ENCODE peak calls at places on chromosomes 1 and 21, in four cellular contexts. S is fibroblast of lung, C is A673, W is lower leg skin. B is an unnamed sample.

GRCh38 chr1:173628888-173629287 is 6.2 kb upstream of the TEX50 start:
- DNase-seq in C (no peak), S (no peak), W (no peak), B (no peak)

GRCh38 chr1:172320723-172321122 is 99.8 kb upstream of the C1orf105 start:
- DNase-seq in S (peak; percentile 28), C (peak; percentile 88), W (no peak), B (peak; percentile 65)

GRCh38 chr21:30831194-30831765 is 1.7 kb upstream of the KRTAP7-1 start:
- DNase-seq in S (no peak), C (peak; percentile 46), W (no peak), B (peak; percentile 8)

GRCh38 chr21:45718413-45718812 is 74.9 kb downstream of the PCBP3 start:
- DNase-seq in C (no peak), S (no peak), W (no peak), B (no peak)

GRCh38 chr1:56031011-56031410 is 548.4 kb downstream of the PLPP3 start:
- DNase-seq in W (no peak), S (no peak), C (no peak), B (no peak)

GRCh38 chr1:24925082-24925779 is 4.8 kb downstream of the RUNX3 start:
- DNase-seq in C (no peak), S (no peak), W (no peak), B (no peak)

GRCh38 chr1:183327429-183328290 is 90.5 kb downstream of the NMNAT2 start:
- DNase-seq in C (no peak), W (no peak), S (no peak), B (no peak)

GRCh38 chr1:4676258-4676657 is 21.8 kb downstream of the AJAP1 start:
- DNase-seq in W (no peak), C (no peak), S (no peak), B (no peak)

GRCh38 chr1:15178571-15179484 is 25.3 kb downstream of the TMEM51 start:
- DNase-seq in W (no peak), S (peak; percentile 96), C (peak; percentile 34), B (peak; percentile 91)

GRCh38 chr1:230820568-230820967 is 47.8 kb downstream of the C1orf198 start:
- DNase-seq in C (no peak), S (no peak), W (peak; percentile 6), B (no peak)

GRCh38 chr1:159791461-159791860 is 10.7 kb downstream of the DUSP23 start:
- DNase-seq in W (no peak), S (no peak), C (no peak), B (no peak)

GRCh38 chr1:156241311-156241811 is 623 bp upstream of the BGLAP start:
- DNase-seq in C (no peak), S (peak; percentile 57), W (no peak), B (peak; percentile 45)

GRCh38 chr1:2014726-2015382 is 4.3 kb upstream of the GABRD start:
- DNase-seq in W (no peak), C (no peak), S (no peak), B (no peak)

GRCh38 chr21:18451679-18452078 is 48.1 kb upstream of the TMPRSS15 start:
- DNase-seq in S (no peak), W (no peak), C (no peak), B (no peak)

GRCh38 chr1:92862605-92863004 is 30.8 kb downstream of the RPL5 start:
- DNase-seq in S (no peak), C (no peak), W (no peak), B (no peak)

GRCh38 chr1:203538726-203539125 is 44.8 kb downstream of the OPTC start:
- DNase-seq in C (no peak), S (no peak), W (no peak), B (no peak)

GRCh38 chr1:165633624-165634023 is 2.6 kb downstream of the MGST3 start:
- DNase-seq in C (peak; percentile 55), W (no peak), S (peak; percentile 54), B (no peak)

GRCh38 chr1:59526240-59526639 is 229.3 kb downstream of the FGGY start:
- DNase-seq in S (no peak), W (no peak), C (no peak), B (no peak)

GRCh38 chr21:39208624-39209333 is 25.5 kb upstream of the PSMG1 start:
- DNase-seq in C (peak; percentile 15), S (peak; percentile 18), W (no peak), B (no peak)

GRCh38 chr1:207752456-207753132 is 740 bp downstream of the CD46 start:
- DNase-seq in C (no peak), W (no peak), S (peak; percentile 20), B (no peak)

GRCh38 chr1:3584915-3585314 is 26.4 kb downstream of the MEGF6 start:
- DNase-seq in C (no peak), W (no peak), S (no peak), B (no peak)

GRCh38 chr1:168304865-168305264 is 24.2 kb downstream of the TBX19 start:
- DNase-seq in S (no peak), C (peak; percentile 58), W (no peak), B (no peak)

GRCh38 chr1:233143266-233143665 is 152.3 kb downstream of the PCNX2 start:
- DNase-seq in S (peak; percentile 6), C (peak; percentile 42), W (no peak), B (no peak)

GRCh38 chr21:32371913-32372314 is 20.9 kb downstream of the URB1 start:
- DNase-seq in C (no peak), S (peak; percentile 90), W (peak; percentile 53), B (peak; percentile 49)

GRCh38 chr1:76764638-76765572 is 102.4 kb upstream of the ST6GALNAC5 start:
- DNase-seq in C (no peak), W (no peak), S (peak; percentile 17), B (no peak)

GRCh38 chr21:45512626-45513002 is 29.6 kb downstream of the SLC19A1 start:
- DNase-seq in S (no peak), C (no peak), W (no peak), B (no peak)

GRCh38 chr1:1531947-1532346 is 8.5 kb downstream of the TMEM240 start:
- DNase-seq in S (no peak), C (no peak), W (no peak), B (no peak)

GRCh38 chr1:64323054-64323453 is 119.6 kb downstream of the UBE2U start:
- DNase-seq in S (peak; percentile 22), W (no peak), C (peak; percentile 33), B (no peak)

GRCh38 chr1:116377564-116378529 is 4.8 kb downstream of the ATP1A1 start:
- DNase-seq in C (peak; percentile 75), S (peak; percentile 97), W (peak; percentile 61), B (peak; percentile 78)

GRCh38 chr1:53108646-53109580 is 33.5 kb downstream of the SLC1A7 start:
- DNase-seq in C (no peak), S (peak; percentile 25), W (no peak), B (peak; percentile 47)

GRCh38 chr1:205351984-205352713 is 4.6 kb downstream of the KLHDC8A start:
- DNase-seq in S (peak; percentile 27), W (no peak), C (no peak), B (no peak)

GRCh38 chr1:31811605-31812004 is 4.2 kb downstream of the SPOCD1 start:
- DNase-seq in W (no peak), C (peak; percentile 60), S (peak; percentile 76), B (peak; percentile 56)

DNA sequence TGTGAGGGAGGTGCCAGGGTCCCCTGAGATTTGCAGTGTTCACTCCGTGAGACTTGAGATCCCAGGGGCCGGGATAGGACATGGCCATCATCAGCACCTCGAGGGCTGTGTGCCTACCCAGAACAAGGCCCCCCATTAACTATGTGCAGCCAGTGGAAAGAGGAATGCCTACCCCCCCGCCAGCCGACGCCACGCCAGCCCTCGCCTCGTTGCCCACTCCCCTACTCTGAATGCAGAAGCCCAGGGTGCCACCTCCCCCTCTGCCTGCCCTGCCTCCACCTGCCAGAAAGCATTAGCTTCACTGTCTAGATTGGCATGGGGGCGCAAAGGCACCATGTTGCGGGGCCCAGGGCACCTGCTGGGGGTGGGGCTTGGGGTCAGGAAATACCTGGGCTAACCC is 14.9 kb downstream of the LGR6 start:
- DNase-seq in C (no peak), W (no peak), S (no peak), B (no peak)
- H3K4me3 ChIP-seq in C (no peak overlapping the region), W (no peak overlapping the region), S (no peak overlapping the region), B (no peak overlapping the region)

DNA sequence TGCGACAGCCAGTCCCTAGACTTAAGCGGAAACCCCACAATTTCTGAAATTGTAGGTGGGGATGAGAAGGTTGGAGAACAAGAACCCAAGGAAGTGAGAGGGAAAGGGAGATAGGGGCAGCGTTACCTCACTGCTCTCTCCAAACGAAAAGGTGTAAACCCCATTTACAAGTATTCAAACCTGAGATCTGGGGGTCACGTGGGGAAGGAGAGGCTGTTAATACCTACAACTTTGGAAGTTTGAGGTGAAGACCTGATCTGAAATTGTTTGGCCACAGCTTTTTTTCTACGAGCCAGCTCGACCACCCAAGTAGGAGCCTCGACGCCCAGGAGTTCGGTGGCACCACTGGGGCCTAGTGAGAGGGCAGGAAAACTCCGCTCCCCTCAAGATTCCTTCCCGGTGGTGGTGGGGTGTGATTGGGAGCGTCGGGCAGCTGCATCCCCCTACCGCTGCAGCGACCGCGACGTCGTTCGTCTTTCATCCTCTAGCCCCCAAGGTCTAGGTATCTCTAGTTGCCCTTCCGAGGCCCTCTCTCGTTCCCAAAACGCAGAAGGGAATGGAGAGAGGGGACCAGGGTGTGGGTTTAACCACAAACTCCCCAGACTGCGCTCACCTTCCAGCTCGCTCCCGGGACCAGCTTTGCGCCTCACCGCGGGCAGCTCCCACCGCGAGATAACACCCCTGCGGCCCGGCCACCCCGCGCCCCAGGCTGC is 907 bp downstream of the PTPN14 start:
- DNase-seq in W (no peak), S (no peak), C (no peak), B (no peak)
- H3K4me3 ChIP-seq in W (peak overlapping the region; percentile 74), S (peak overlapping the region; percentile 77), C (peak overlapping the region; percentile 92), B (peak overlapping the region; percentile 91)

DNA sequence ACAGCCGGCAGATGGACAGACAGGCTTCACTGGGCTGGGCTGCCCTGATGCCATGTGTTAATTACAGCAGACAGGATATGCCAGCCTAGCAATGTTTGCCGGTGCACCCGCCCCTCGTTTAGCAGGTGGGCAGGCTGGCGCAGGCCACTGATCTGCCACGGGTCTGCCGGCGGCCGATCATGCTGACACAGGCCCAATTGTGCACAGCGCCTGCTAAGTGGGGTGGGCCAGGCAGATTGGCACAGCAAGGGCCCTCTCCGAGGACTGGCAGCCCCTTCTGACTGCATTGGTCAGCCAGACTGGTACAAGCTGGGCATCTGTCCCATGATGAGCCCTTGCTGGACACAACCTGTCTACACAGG is 172.1 kb downstream of the IGSF21 start:
- DNase-seq in S (no peak), W (no peak), C (no peak), B (no peak)
- H3K4me3 ChIP-seq in S (no peak overlapping the region), W (no peak overlapping the region), C (no peak overlapping the region), B (no peak overlapping the region)

DNA sequence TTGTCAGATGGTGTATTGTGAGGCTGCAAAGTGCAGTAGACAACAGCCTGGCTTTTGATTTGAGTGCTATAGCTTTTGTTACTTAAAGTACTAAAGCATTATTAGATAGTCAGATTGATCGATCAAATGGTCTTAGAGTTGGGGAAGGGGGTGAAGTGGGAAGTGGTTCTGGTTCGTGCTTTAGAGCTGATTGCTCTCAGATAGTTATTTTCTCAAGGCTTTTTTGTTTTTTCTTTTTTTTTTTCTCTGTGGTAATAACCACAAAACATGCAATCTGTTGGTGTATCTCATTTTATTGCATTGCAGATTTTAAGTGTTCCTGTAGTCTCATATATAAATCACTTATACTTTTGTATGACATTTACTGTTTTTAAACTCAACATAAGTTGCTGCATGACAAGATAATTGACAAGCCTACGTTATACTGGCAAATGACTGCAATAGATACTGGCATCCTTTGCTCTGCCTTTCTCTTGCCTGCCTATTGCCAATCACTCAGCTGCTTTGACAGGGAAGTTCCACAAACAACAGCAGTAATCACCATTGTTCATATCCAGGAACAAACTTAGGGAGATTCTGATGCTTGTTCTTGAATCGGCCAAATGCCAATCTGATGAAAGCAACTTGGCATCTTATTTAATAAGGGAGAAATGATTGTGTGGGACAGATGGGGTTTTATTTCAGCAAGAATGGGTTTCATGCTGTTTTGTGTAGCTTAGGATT is 125.0 kb upstream of the B3GALT2 start:
- DNase-seq in S (no peak), C (no peak), W (no peak), B (no peak)
- H3K4me3 ChIP-seq in S (no peak overlapping the region), C (no peak overlapping the region), W (no peak overlapping the region), B (no peak overlapping the region)